ENCODE peak calls at places on chromosome 9, in six cellular contexts. One of them, this sample, is unnamed.
A peak's percentile ranks its signal among the peaks of the same experiment; 100 is the strongest.

GRCh38 chr9:96867282-96867814 is 13.0 kb upstream of the ZNF782 start:
- DNase-seq in Karpas-422: no peak
- DNase-seq in IMR-90: no peak
- DNase-seq in pancreas: no peak
- DNase-seq in RWPE2: no peak
- DNase-seq in body of pancreas: no peak
- DNase-seq in this sample: no peak

GRCh38 chr9:6692891-6693361 is 47.4 kb upstream of the GLDC start:
- DNase-seq in Karpas-422: no peak
- DNase-seq in IMR-90: no peak
- DNase-seq in pancreas: no peak
- DNase-seq in RWPE2: no peak
- DNase-seq in body of pancreas: no peak
- DNase-seq in this sample: no peak

GRCh38 chr9:90874194-90874593 is 72.6 kb downstream of the SYK start:
- DNase-seq in Karpas-422: no peak
- DNase-seq in IMR-90: no peak
- DNase-seq in pancreas: no peak
- DNase-seq in RWPE2: no peak
- DNase-seq in body of pancreas: no peak
- DNase-seq in this sample: no peak

GRCh38 chr9:81616141-81616540 is 73.2 kb downstream of the TLE1 start:
- DNase-seq in Karpas-422: no peak
- DNase-seq in IMR-90: no peak
- DNase-seq in pancreas: no peak
- DNase-seq in RWPE2: no peak
- DNase-seq in body of pancreas: no peak
- DNase-seq in this sample: no peak

GRCh38 chr9:6901179-6901578 is 143.4 kb downstream of the KDM4C start:
- DNase-seq in Karpas-422: no peak
- DNase-seq in IMR-90: no peak
- DNase-seq in pancreas: no peak
- DNase-seq in RWPE2: no peak
- DNase-seq in body of pancreas: no peak
- DNase-seq in this sample: no peak

GRCh38 chr9:100455470-100455869 is 17.5 kb upstream of the TMEFF1 start:
- DNase-seq in Karpas-422: no peak
- DNase-seq in IMR-90: peak; percentile 63
- DNase-seq in pancreas: no peak
- DNase-seq in RWPE2: no peak
- DNase-seq in body of pancreas: no peak
- DNase-seq in this sample: no peak

GRCh38 chr9:92564982-92565381 is 29.2 kb upstream of the ECM2 start:
- DNase-seq in Karpas-422: no peak
- DNase-seq in IMR-90: peak; percentile 47
- DNase-seq in pancreas: no peak
- DNase-seq in RWPE2: no peak
- DNase-seq in body of pancreas: no peak
- DNase-seq in this sample: no peak

GRCh38 chr9:86942352-86943222 is 4.7 kb downstream of the GAS1 start:
- DNase-seq in Karpas-422: no peak
- DNase-seq in IMR-90: no peak
- DNase-seq in pancreas: no peak
- DNase-seq in RWPE2: no peak
- DNase-seq in body of pancreas: no peak
- DNase-seq in this sample: no peak

GRCh38 chr9:125758986-125759811 is 12.0 kb downstream of the PBX3 start:
- DNase-seq in Karpas-422: peak; percentile 69
- DNase-seq in IMR-90: no peak
- DNase-seq in pancreas: no peak
- DNase-seq in RWPE2: no peak
- DNase-seq in body of pancreas: no peak
- DNase-seq in this sample: no peak

GRCh38 chr9:120441446-120442279 is 138.3 kb downstream of the CDK5RAP2 start:
- DNase-seq in Karpas-422: peak; percentile 46
- DNase-seq in IMR-90: peak; percentile 93
- DNase-seq in pancreas: no peak
- DNase-seq in RWPE2: no peak
- DNase-seq in body of pancreas: no peak
- DNase-seq in this sample: no peak

GRCh38 chr9:138115506-138115905 is 237.9 kb downstream of the CACNA1B start:
- DNase-seq in Karpas-422: no peak
- DNase-seq in IMR-90: no peak
- DNase-seq in pancreas: no peak
- DNase-seq in RWPE2: no peak
- DNase-seq in body of pancreas: no peak
- DNase-seq in this sample: no peak

GRCh38 chr9:138117836-138118235 is 240.3 kb downstream of the CACNA1B start:
- DNase-seq in Karpas-422: no peak
- DNase-seq in IMR-90: no peak
- DNase-seq in pancreas: no peak
- DNase-seq in RWPE2: no peak
- DNase-seq in body of pancreas: no peak
- DNase-seq in this sample: no peak

GRCh38 chr9:138114501-138115245 is 237.1 kb downstream of the CACNA1B start:
- DNase-seq in Karpas-422: no peak
- DNase-seq in IMR-90: no peak
- DNase-seq in pancreas: no peak
- DNase-seq in RWPE2: no peak
- DNase-seq in body of pancreas: no peak
- DNase-seq in this sample: no peak

GRCh38 chr9:138117101-138117750 is 239.6 kb downstream of the CACNA1B start:
- DNase-seq in Karpas-422: peak; percentile 19
- DNase-seq in IMR-90: no peak
- DNase-seq in pancreas: no peak
- DNase-seq in RWPE2: no peak
- DNase-seq in body of pancreas: no peak
- DNase-seq in this sample: no peak

GRCh38 chr9:138116521-138116920 is 238.9 kb downstream of the CACNA1B start:
- DNase-seq in Karpas-422: peak; percentile 23
- DNase-seq in IMR-90: no peak
- DNase-seq in pancreas: no peak
- DNase-seq in RWPE2: no peak
- DNase-seq in body of pancreas: no peak
- DNase-seq in this sample: no peak
- H3K9me3 ChIP-seq in Karpas-422: no peaks in the 10 kb centered on the region
- H3K9me3 ChIP-seq in IMR-90: peaks cover 74% of the 10 kb centered on the region
- H3K9me3 ChIP-seq in pancreas: no peaks in the 10 kb centered on the region
- H3K9me3 ChIP-seq in RWPE2: no peaks in the 10 kb centered on the region
- H3K9me3 ChIP-seq in body of pancreas: no peaks in the 10 kb centered on the region
- H3K9me3 ChIP-seq in this sample: no peaks in the 10 kb centered on the region

DNA sequence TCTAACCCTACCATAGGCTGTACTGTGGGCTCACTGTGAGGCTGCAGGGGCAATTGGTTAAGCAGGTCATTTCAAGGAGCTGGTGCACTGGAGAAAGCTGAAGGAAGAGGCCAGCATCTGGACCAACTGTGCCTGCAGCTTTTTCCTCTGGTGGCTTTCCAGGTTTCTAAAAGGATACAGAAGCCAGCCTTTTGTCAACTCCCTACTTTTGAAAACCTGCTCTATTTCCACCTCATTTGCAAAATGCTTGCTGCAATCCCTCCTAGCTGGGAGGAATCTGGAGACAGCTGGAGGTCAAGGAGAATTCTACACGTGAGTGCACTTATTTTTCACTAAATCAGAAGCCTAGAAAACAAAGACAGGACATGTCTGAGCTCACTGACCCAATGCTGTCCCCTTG is 158.9 kb downstream of the APBA1 start:
- DNase-seq in Karpas-422: no peak
- DNase-seq in IMR-90: no peak
- DNase-seq in pancreas: no peak
- DNase-seq in RWPE2: no peak
- DNase-seq in body of pancreas: no peak
- DNase-seq in this sample: no peak
- H3K9me3 ChIP-seq in Karpas-422: no peaks in the 10 kb centered on the region
- H3K9me3 ChIP-seq in IMR-90: no peaks in the 10 kb centered on the region
- H3K9me3 ChIP-seq in pancreas: no peaks in the 10 kb centered on the region
- H3K9me3 ChIP-seq in RWPE2: no peaks in the 10 kb centered on the region
- H3K9me3 ChIP-seq in body of pancreas: no peaks in the 10 kb centered on the region
- H3K9me3 ChIP-seq in this sample: no peaks in the 10 kb centered on the region

DNA sequence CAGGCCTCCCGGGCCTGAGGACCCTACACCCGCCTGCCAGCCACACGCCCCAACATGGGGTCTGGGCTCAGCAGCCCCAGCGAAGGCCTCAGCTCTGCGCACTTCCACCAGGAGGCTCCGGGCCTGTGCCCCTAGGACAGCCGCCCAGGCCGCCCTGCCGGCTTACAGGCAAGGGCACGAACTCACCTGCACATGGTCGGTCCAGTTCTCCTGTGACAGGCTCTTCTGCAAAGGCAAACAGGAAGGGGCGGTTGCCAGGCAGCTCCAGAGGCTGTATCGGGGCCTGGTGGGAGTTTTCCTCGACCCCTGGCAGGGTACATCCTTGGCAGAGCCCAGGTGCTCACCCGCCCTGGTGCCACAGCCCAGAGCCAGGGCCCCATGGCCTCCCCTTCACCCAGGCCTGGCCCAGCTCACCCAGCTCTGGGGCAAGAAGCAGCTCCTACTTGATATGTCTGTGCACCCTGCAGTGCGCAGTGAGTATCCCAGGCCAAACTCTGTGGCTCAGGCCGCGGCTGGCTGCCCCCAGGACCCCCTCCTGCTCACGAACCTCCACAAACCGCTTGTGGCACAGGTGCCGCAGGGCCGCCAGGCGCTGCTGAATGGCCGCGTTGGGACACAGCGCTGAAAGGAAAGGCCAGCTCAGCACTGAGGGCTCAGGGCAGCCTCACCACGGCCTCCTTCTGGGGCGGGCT is 52.2 kb upstream of the NRARP start:
- DNase-seq in Karpas-422: no peak
- DNase-seq in IMR-90: no peak
- DNase-seq in pancreas: no peak
- DNase-seq in RWPE2: no peak
- DNase-seq in body of pancreas: no peak
- DNase-seq in this sample: no peak
- H3K9me3 ChIP-seq in Karpas-422: peaks cover 3% of the 10 kb centered on the region
- H3K9me3 ChIP-seq in IMR-90: peaks cover 38% of the 10 kb centered on the region
- H3K9me3 ChIP-seq in pancreas: no peaks in the 10 kb centered on the region
- H3K9me3 ChIP-seq in RWPE2: peaks cover 20% of the 10 kb centered on the region
- H3K9me3 ChIP-seq in body of pancreas: no peaks in the 10 kb centered on the region
- H3K9me3 ChIP-seq in this sample: no peaks in the 10 kb centered on the region

DNA sequence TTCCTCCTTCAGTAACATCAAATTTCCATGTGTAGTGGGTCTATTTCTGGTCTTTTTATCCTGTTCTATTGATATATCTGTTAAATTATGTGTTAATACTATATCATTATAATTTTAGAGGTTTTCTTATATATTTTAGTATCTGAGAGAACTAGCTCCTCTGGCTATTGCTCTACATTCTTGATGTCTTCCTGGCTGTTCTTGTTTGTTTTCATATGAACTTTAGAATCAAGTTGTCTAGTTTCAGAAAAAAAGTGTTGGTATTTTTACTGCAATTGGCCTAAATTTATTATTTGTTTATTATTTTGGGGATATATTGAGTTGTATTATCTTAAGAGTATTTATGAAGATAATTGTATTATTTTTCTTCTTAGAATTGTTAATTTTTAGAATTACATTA is 128.0 kb upstream of the ZNF618 start:
- DNase-seq in Karpas-422: no peak
- DNase-seq in IMR-90: no peak
- DNase-seq in pancreas: no peak
- DNase-seq in RWPE2: no peak
- DNase-seq in body of pancreas: no peak
- DNase-seq in this sample: no peak
- H3K9me3 ChIP-seq in Karpas-422: peaks cover 5% of the 10 kb centered on the region
- H3K9me3 ChIP-seq in IMR-90: no peaks in the 10 kb centered on the region
- H3K9me3 ChIP-seq in pancreas: no peaks in the 10 kb centered on the region
- H3K9me3 ChIP-seq in RWPE2: peaks cover 11% of the 10 kb centered on the region
- H3K9me3 ChIP-seq in body of pancreas: no peaks in the 10 kb centered on the region
- H3K9me3 ChIP-seq in this sample: peaks cover 3% of the 10 kb centered on the region

DNA sequence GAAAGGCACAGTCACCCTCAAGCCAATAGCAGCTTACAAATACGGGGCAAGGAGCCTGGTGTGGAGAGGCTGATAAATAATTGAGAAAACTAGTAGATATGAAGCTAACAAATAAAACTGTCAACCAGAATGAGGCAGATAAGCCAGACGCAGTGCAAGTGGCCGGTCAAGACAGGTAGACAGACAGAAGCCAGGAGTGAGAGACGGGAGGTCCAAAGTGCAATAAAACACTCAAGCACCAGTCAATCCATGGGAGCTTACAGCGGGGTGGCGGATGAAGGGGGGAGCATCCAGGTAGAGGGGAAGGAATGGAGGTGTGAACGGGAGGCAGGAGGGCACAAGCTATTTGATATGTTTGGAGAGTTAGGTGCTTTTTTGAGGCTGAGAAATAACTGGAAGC is 193.1 kb downstream of the FOXD4L6 start:
- DNase-seq in Karpas-422: no peak
- DNase-seq in IMR-90: no peak
- DNase-seq in pancreas: no peak
- DNase-seq in RWPE2: no peak
- DNase-seq in body of pancreas: no peak
- DNase-seq in this sample: no peak
- H3K9me3 ChIP-seq in Karpas-422: peaks cover 27% of the 10 kb centered on the region
- H3K9me3 ChIP-seq in IMR-90: peaks cover 12% of the 10 kb centered on the region
- H3K9me3 ChIP-seq in pancreas: no peaks in the 10 kb centered on the region
- H3K9me3 ChIP-seq in RWPE2: no peaks in the 10 kb centered on the region
- H3K9me3 ChIP-seq in body of pancreas: no peaks in the 10 kb centered on the region
- H3K9me3 ChIP-seq in this sample: peaks cover 17% of the 10 kb centered on the region

GRCh38 chr9:98369471-98369870 is 114.0 kb upstream of the TBC1D2 start:
- DNase-seq in Karpas-422: no peak
- DNase-seq in IMR-90: no peak
- DNase-seq in pancreas: no peak
- DNase-seq in RWPE2: no peak
- DNase-seq in body of pancreas: no peak
- DNase-seq in this sample: no peak
- H3K9me3 ChIP-seq in Karpas-422: peaks cover 12% of the 10 kb centered on the region
- H3K9me3 ChIP-seq in IMR-90: peaks cover 6% of the 10 kb centered on the region
- H3K9me3 ChIP-seq in pancreas: no peaks in the 10 kb centered on the region
- H3K9me3 ChIP-seq in RWPE2: no peaks in the 10 kb centered on the region
- H3K9me3 ChIP-seq in body of pancreas: no peaks in the 10 kb centered on the region
- H3K9me3 ChIP-seq in this sample: peaks cover 6% of the 10 kb centered on the region

DNA sequence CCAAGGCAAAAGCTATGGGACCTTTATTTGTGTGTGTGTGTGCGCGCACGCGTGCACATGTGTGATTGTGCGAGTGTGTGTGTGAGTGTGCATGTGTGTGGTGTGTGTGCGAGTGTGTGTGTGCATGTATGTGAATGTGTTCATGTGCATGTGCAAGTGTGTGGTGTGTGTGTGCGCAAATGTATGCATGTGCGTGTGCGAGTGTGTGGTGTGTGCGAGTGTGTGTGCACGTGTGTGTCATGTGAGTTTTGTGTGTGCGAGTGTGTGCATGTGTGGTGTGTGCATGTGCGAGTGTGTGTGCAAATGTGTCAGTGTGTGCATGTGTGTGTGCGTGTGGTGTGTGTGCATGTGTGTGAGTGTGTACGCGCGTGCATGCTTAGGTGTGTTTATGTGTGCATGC is 11.1 kb upstream of the GLT6D1 start:
- DNase-seq in Karpas-422: no peak
- DNase-seq in IMR-90: no peak
- DNase-seq in pancreas: no peak
- DNase-seq in RWPE2: no peak
- DNase-seq in body of pancreas: no peak
- DNase-seq in this sample: no peak
- H3K9me3 ChIP-seq in Karpas-422: peaks cover 33% of the 10 kb centered on the region
- H3K9me3 ChIP-seq in IMR-90: peaks cover 19% of the 10 kb centered on the region
- H3K9me3 ChIP-seq in pancreas: no peaks in the 10 kb centered on the region
- H3K9me3 ChIP-seq in RWPE2: peaks cover 28% of the 10 kb centered on the region
- H3K9me3 ChIP-seq in body of pancreas: peaks cover 3% of the 10 kb centered on the region
- H3K9me3 ChIP-seq in this sample: peaks cover 9% of the 10 kb centered on the region

GRCh38 chr9:113929634-113930092 is 53.6 kb downstream of the ZNF618 start:
- DNase-seq in Karpas-422: no peak
- DNase-seq in IMR-90: peak; percentile 87
- DNase-seq in pancreas: no peak
- DNase-seq in RWPE2: no peak
- DNase-seq in body of pancreas: peak; percentile 6
- DNase-seq in this sample: no peak
- H3K9me3 ChIP-seq in Karpas-422: no peaks in the 10 kb centered on the region
- H3K9me3 ChIP-seq in IMR-90: peaks cover 5% of the 10 kb centered on the region
- H3K9me3 ChIP-seq in pancreas: no peaks in the 10 kb centered on the region
- H3K9me3 ChIP-seq in RWPE2: peaks cover 9% of the 10 kb centered on the region
- H3K9me3 ChIP-seq in body of pancreas: no peaks in the 10 kb centered on the region
- H3K9me3 ChIP-seq in this sample: no peaks in the 10 kb centered on the region

This sample was measured in T-helper 17 cell.